ENCODE peak calls at places on chromosomes 13 and 19, in eight cellular contexts. P is C1 segment of cervical spinal cord, S is NCI-H510A, A is fibroblast of the aortic adventitia, Y is lower leg skin, G is HAP-1, B is heart left ventricle, E is colonic mucosa. J is an unnamed sample.

GRCh38 chr19:45473366-45474190 is 5.8 kb downstream of the FOSB start:
- DNase-seq in P (no peak), S (no peak), A (no peak), Y (no peak), G (no peak), B (no peak), E (no peak), J (no peak)

GRCh38 chr19:10137751-10138682 is 18.3 kb upstream of the EIF3G start:
- DNase-seq in P (peak; percentile 41), S (no peak), A (no peak), Y (no peak), G (no peak), B (no peak), E (no peak), J (no peak)

GRCh38 chr19:30406220-30406944 is 34.2 kb downstream of the ZNF536 start:
- DNase-seq in P (peak; percentile 31), S (no peak), A (no peak), Y (peak; percentile 68), G (peak; percentile 44), B (no peak), E (no peak), J (peak; percentile 54)

GRCh38 chr19:16588089-16588823 is 16.0 kb upstream of the SLC35E1 start:
- DNase-seq in P (peak; percentile 40), S (peak; percentile 80), A (peak; percentile 42), Y (no peak), G (no peak), B (no peak), E (peak; percentile 47), J (no peak)

GRCh38 chr19:55441319-55441691 is 1.8 kb downstream of the SHISA7 start:
- DNase-seq in P (no peak), S (no peak), A (no peak), Y (no peak), G (no peak), B (no peak), E (no peak), J (no peak)

GRCh38 chr19:6204212-6204611 is 68.7 kb downstream of the ACSBG2 start:
- DNase-seq in P (no peak), S (no peak), A (peak; percentile 9), Y (peak; percentile 84), G (no peak), B (no peak), E (no peak), J (no peak)

GRCh38 chr13:71863249-71863648 is 3.8 kb downstream of the DACH1 start:
- DNase-seq in P (no peak), S (no peak), A (no peak), Y (no peak), G (no peak), B (no peak), E (no peak), J (no peak)

GRCh38 chr13:77207943-77208342 is 119.0 kb downstream of the MYCBP2 start:
- DNase-seq in P (no peak), S (no peak), A (peak; percentile 70), Y (no peak), G (no peak), B (no peak), E (no peak), J (no peak)

GRCh38 chr19:2235396-2236284 is 489 bp downstream of the PLEKHJ1 start:
- DNase-seq in P (peak; percentile 34), S (no peak), A (no peak), Y (no peak), G (peak; percentile 64), B (no peak), E (peak; percentile 87), J (no peak)

GRCh38 chr19:19493841-19494546 is 21.4 kb downstream of the TSSK6 start:
- DNase-seq in P (no peak), S (no peak), A (no peak), Y (no peak), G (no peak), B (no peak), E (no peak), J (no peak)

GRCh38 chr13:77779461-77780272 is 82.2 kb downstream of the SLAIN1 start:
- DNase-seq in P (no peak), S (peak; percentile 3), A (peak; percentile 92), Y (no peak), G (peak; percentile 35), B (peak; percentile 31), E (peak; percentile 26), J (no peak)

GRCh38 chr19:51123381-51124186 is 1.1 kb upstream of the SIGLEC9 start:
- DNase-seq in P (no peak), S (no peak), A (no peak), Y (no peak), G (no peak), B (no peak), E (no peak), J (no peak)

GRCh38 chr19:32914879-32915278 is 45.3 kb upstream of the SLC7A9 start:
- DNase-seq in P (no peak), S (no peak), A (no peak), Y (no peak), G (no peak), B (no peak), E (no peak), J (no peak)

GRCh38 chr19:10517760-10518443 is 655 bp upstream of the S1PR5 start:
- DNase-seq in P (no peak), S (no peak), A (no peak), Y (no peak), G (peak; percentile 81), B (no peak), E (no peak), J (peak; percentile 64)

GRCh38 chr13:93248627-93249047 is 22.0 kb downstream of the GPC6 start:
- DNase-seq in P (peak; percentile 6), S (peak; percentile 61), A (peak; percentile 47), Y (no peak), G (peak; percentile 53), B (no peak), E (no peak), J (peak; percentile 69)

GRCh38 chr13:97122381-97122996 is 99.6 kb upstream of the MBNL2 start:
- DNase-seq in P (no peak), S (no peak), A (peak; percentile 81), Y (no peak), G (no peak), B (no peak), E (no peak), J (no peak)

GRCh38 chr13:85610024-85610423 is 189.2 kb downstream of the SLITRK6 start:
- DNase-seq in P (no peak), S (no peak), A (no peak), Y (no peak), G (no peak), B (no peak), E (no peak), J (no peak)

GRCh38 chr19:56108447-56109195 is 12.5 kb downstream of the ZNF787 start:
- DNase-seq in P (no peak), S (no peak), A (peak; percentile 59), Y (no peak), G (no peak), B (no peak), E (no peak), J (no peak)

GRCh38 chr13:97856001-97856675 is 97.3 kb upstream of the IPO5 start:
- DNase-seq in P (peak; percentile 11), S (no peak), A (no peak), Y (peak; percentile 86), G (peak; percentile 34), B (peak; percentile 16), E (peak; percentile 27), J (peak; percentile 66)

GRCh38 chr13:73984201-73984600 is 150.0 kb downstream of the KLF12 start:
- DNase-seq in P (no peak), S (no peak), A (no peak), Y (no peak), G (no peak), B (peak; percentile 35), E (no peak), J (no peak)

GRCh38 chr13:28429096-28429495 is 65.8 kb downstream of the FLT1 start:
- DNase-seq in P (no peak), S (no peak), A (no peak), Y (no peak), G (no peak), B (no peak), E (no peak), J (no peak)

GRCh38 chr19:31350033-31350692 is 927 bp upstream of the TSHZ3 start:
- DNase-seq in P (no peak), S (no peak), A (no peak), Y (no peak), G (peak; percentile 42), B (peak; percentile 60), E (no peak), J (peak; percentile 55)

GRCh38 chr13:48414501-48414900 is 1.6 kb upstream of the LPAR6 start:
- DNase-seq in P (no peak), S (no peak), A (no peak), Y (no peak), G (no peak), B (no peak), E (no peak), J (no peak)

GRCh38 chr13:31686660-31687430 is 52.5 kb upstream of the RXFP2 start:
- DNase-seq in P (no peak), S (no peak), A (peak; percentile 76), Y (no peak), G (no peak), B (no peak), E (no peak), J (no peak)

GRCh38 chr19:20078696-20079095 is 896 bp downstream of the ZNF90 start:
- DNase-seq in P (peak; percentile 9), S (no peak), A (peak; percentile 54), Y (peak; percentile 85), G (no peak), B (peak; percentile 9), E (peak; percentile 53), J (peak; percentile 59)

GRCh38 chr13:27203186-27203585 is 31.6 kb upstream of the USP12 start:
- DNase-seq in P (no peak), S (no peak), A (no peak), Y (no peak), G (no peak), B (no peak), E (no peak), J (no peak)

GRCh38 chr19:44581288-44581687 is 32.1 kb upstream of the IGSF23 start:
- DNase-seq in P (no peak), S (no peak), A (no peak), Y (peak; percentile 6), G (no peak), B (no peak), E (no peak), J (no peak)

GRCh38 chr19:16285769-16286564 is 38.7 kb upstream of the KLF2 start:
- DNase-seq in P (no peak), S (no peak), A (no peak), Y (no peak), G (no peak), B (no peak), E (no peak), J (no peak)

GRCh38 chr19:21094347-21095025 is 12.5 kb downstream of the ZNF714 start:
- DNase-seq in P (no peak), S (no peak), A (no peak), Y (no peak), G (no peak), B (no peak), E (no peak), J (no peak)

GRCh38 chr13:106369091-106369490 is 166.4 kb downstream of the EFNB2 start:
- DNase-seq in P (no peak), S (no peak), A (no peak), Y (no peak), G (no peak), B (no peak), E (no peak), J (no peak)

GRCh38 chr13:109867766-109868165 is 81.4 kb upstream of the IRS2 start:
- DNase-seq in P (no peak), S (no peak), A (no peak), Y (no peak), G (no peak), B (no peak), E (no peak), J (no peak)

GRCh38 chr19:34430738-34431625 is 2.8 kb downstream of the UBA2 start:
- DNase-seq in P (no peak), S (peak; percentile 11), A (peak; percentile 63), Y (no peak), G (peak; percentile 56), B (no peak), E (no peak), J (no peak)